ENCODE peak calls at places on chromosomes 5 and 9, in eight cellular contexts. One of them, this sample, is unnamed.

GRCh38 chr9:136667217-136667939 is 4.7 kb downstream of the EGFL7 start:
- DNase-seq in NCI-H2171 treated with DMSO at 0.1 percent for 48 hours: no peak
- DNase-seq in NCI-H748 treated with DMSO at 0.1 percent for 48 hours: no peak
- DNase-seq in activated CD8-positive, alpha-beta memory T cell treated with anti-CD3 and anti-CD28 coated beads for 48 hours: no peak
- DNase-seq in D341Med: no peak
- DNase-seq in activated naive CD8-positive, alpha-beta T cell treated with anti-CD3 and anti-CD28 coated beads for 36 hours: no peak
- DNase-seq in pons: no peak
- DNase-seq in GM06990: no peak
- DNase-seq in this sample: no peak

GRCh38 chr9:70954126-70954525 is 167.3 kb downstream of the TRPM3 start:
- DNase-seq in pons: no peak
- DNase-seq in NCI-H2171 treated with DMSO at 0.1 percent for 48 hours: no peak
- DNase-seq in activated naive CD8-positive, alpha-beta T cell treated with anti-CD3 and anti-CD28 coated beads for 36 hours: no peak
- DNase-seq in D341Med: no peak
- DNase-seq in NCI-H748 treated with DMSO at 0.1 percent for 48 hours: no peak
- DNase-seq in activated CD8-positive, alpha-beta memory T cell treated with anti-CD3 and anti-CD28 coated beads for 48 hours: no peak
- DNase-seq in GM06990: no peak
- DNase-seq in this sample: no peak

GRCh38 chr9:19137282-19137681 is 10.0 kb upstream of the PLIN2 start:
- DNase-seq in activated naive CD8-positive, alpha-beta T cell treated with anti-CD3 and anti-CD28 coated beads for 36 hours: no peak
- DNase-seq in NCI-H748 treated with DMSO at 0.1 percent for 48 hours: no peak
- DNase-seq in activated CD8-positive, alpha-beta memory T cell treated with anti-CD3 and anti-CD28 coated beads for 48 hours: no peak
- DNase-seq in pons: no peak
- DNase-seq in NCI-H2171 treated with DMSO at 0.1 percent for 48 hours: no peak
- DNase-seq in D341Med: no peak
- DNase-seq in GM06990: no peak
- DNase-seq in this sample: no peak

GRCh38 chr5:124034963-124035362 is 523.0 kb downstream of the CSNK1G3 start:
- DNase-seq in activated CD8-positive, alpha-beta memory T cell treated with anti-CD3 and anti-CD28 coated beads for 48 hours: no peak
- DNase-seq in pons: peak
- DNase-seq in NCI-H2171 treated with DMSO at 0.1 percent for 48 hours: no peak
- DNase-seq in NCI-H748 treated with DMSO at 0.1 percent for 48 hours: no peak
- DNase-seq in D341Med: no peak
- DNase-seq in GM06990: peak
- DNase-seq in activated naive CD8-positive, alpha-beta T cell treated with anti-CD3 and anti-CD28 coated beads for 36 hours: no peak
- DNase-seq in this sample: no peak

GRCh38 chr5:50849554-50849953 is 183.1 kb downstream of the PARP8 start:
- DNase-seq in GM06990: no peak
- DNase-seq in activated naive CD8-positive, alpha-beta T cell treated with anti-CD3 and anti-CD28 coated beads for 36 hours: no peak
- DNase-seq in activated CD8-positive, alpha-beta memory T cell treated with anti-CD3 and anti-CD28 coated beads for 48 hours: no peak
- DNase-seq in D341Med: no peak
- DNase-seq in pons: no peak
- DNase-seq in NCI-H748 treated with DMSO at 0.1 percent for 48 hours: no peak
- DNase-seq in NCI-H2171 treated with DMSO at 0.1 percent for 48 hours: no peak
- DNase-seq in this sample: no peak

GRCh38 chr5:61010759-61011460 is 65.9 kb downstream of the NDUFAF2 start:
- DNase-seq in NCI-H2171 treated with DMSO at 0.1 percent for 48 hours: no peak
- DNase-seq in NCI-H748 treated with DMSO at 0.1 percent for 48 hours: no peak
- DNase-seq in activated CD8-positive, alpha-beta memory T cell treated with anti-CD3 and anti-CD28 coated beads for 48 hours: no peak
- DNase-seq in pons: no peak
- DNase-seq in GM06990: no peak
- DNase-seq in activated naive CD8-positive, alpha-beta T cell treated with anti-CD3 and anti-CD28 coated beads for 36 hours: no peak
- DNase-seq in D341Med: no peak
- DNase-seq in this sample: no peak

GRCh38 chr9:18480649-18481048 is 6.7 kb downstream of the ADAMTSL1 start:
- DNase-seq in NCI-H2171 treated with DMSO at 0.1 percent for 48 hours: no peak
- DNase-seq in activated CD8-positive, alpha-beta memory T cell treated with anti-CD3 and anti-CD28 coated beads for 48 hours: no peak
- DNase-seq in D341Med: no peak
- DNase-seq in NCI-H748 treated with DMSO at 0.1 percent for 48 hours: no peak
- DNase-seq in pons: no peak
- DNase-seq in GM06990: no peak
- DNase-seq in activated naive CD8-positive, alpha-beta T cell treated with anti-CD3 and anti-CD28 coated beads for 36 hours: no peak
- DNase-seq in this sample: no peak

GRCh38 chr5:175617447-175617846 is 40.4 kb upstream of the HRH2 start:
- DNase-seq in D341Med: no peak
- DNase-seq in pons: no peak
- DNase-seq in activated CD8-positive, alpha-beta memory T cell treated with anti-CD3 and anti-CD28 coated beads for 48 hours: no peak
- DNase-seq in GM06990: no peak
- DNase-seq in activated naive CD8-positive, alpha-beta T cell treated with anti-CD3 and anti-CD28 coated beads for 36 hours: no peak
- DNase-seq in NCI-H2171 treated with DMSO at 0.1 percent for 48 hours: no peak
- DNase-seq in NCI-H748 treated with DMSO at 0.1 percent for 48 hours: no peak
- DNase-seq in this sample: no peak

GRCh38 chr9:86703346-86703745 is 244.0 kb downstream of the GAS1 start:
- DNase-seq in NCI-H2171 treated with DMSO at 0.1 percent for 48 hours: no peak
- DNase-seq in activated naive CD8-positive, alpha-beta T cell treated with anti-CD3 and anti-CD28 coated beads for 36 hours: no peak
- DNase-seq in NCI-H748 treated with DMSO at 0.1 percent for 48 hours: no peak
- DNase-seq in GM06990: no peak
- DNase-seq in D341Med: no peak
- DNase-seq in activated CD8-positive, alpha-beta memory T cell treated with anti-CD3 and anti-CD28 coated beads for 48 hours: no peak
- DNase-seq in pons: no peak
- DNase-seq in this sample: no peak

GRCh38 chr5:38208782-38209378 is 49.5 kb upstream of the EGFLAM start:
- DNase-seq in GM06990: no peak
- DNase-seq in activated naive CD8-positive, alpha-beta T cell treated with anti-CD3 and anti-CD28 coated beads for 36 hours: peak
- DNase-seq in NCI-H748 treated with DMSO at 0.1 percent for 48 hours: peak
- DNase-seq in NCI-H2171 treated with DMSO at 0.1 percent for 48 hours: peak
- DNase-seq in pons: peak
- DNase-seq in activated CD8-positive, alpha-beta memory T cell treated with anti-CD3 and anti-CD28 coated beads for 48 hours: no peak
- DNase-seq in D341Med: peak
- DNase-seq in this sample: no peak

GRCh38 chr5:71757590-71758543 is 38.8 kb downstream of the CARTPT start:
- DNase-seq in NCI-H2171 treated with DMSO at 0.1 percent for 48 hours: no peak
- DNase-seq in activated CD8-positive, alpha-beta memory T cell treated with anti-CD3 and anti-CD28 coated beads for 48 hours: no peak
- DNase-seq in pons: peak
- DNase-seq in D341Med: peak
- DNase-seq in GM06990: peak
- DNase-seq in NCI-H748 treated with DMSO at 0.1 percent for 48 hours: peak
- DNase-seq in activated naive CD8-positive, alpha-beta T cell treated with anti-CD3 and anti-CD28 coated beads for 36 hours: peak
- DNase-seq in this sample: peak

This sample was measured in aorta.